ENCODE peak calls at places on chromosome 5, in eight cellular contexts. One of them, this sample, is unnamed. For H3K27me3, the result is how much of the 10 kb centered on the place peaks cover.

GRCh38 chr5:132840896-132841818 is 10.7 kb upstream of the SHROOM1 start:
- DNase-seq in HepG2: no peak
- DNase-seq in upper lobe of left lung: no peak
- DNase-seq in prostate gland: no peak
- DNase-seq in HCT116: no peak
- DNase-seq in SK-N-SH: no peak
- DNase-seq in GM23338: no peak
- DNase-seq in esophagus muscularis mucosa: no peak
- DNase-seq in this sample: no peak

GRCh38 chr5:95725071-95725820 is 5.9 kb upstream of the RHOBTB3 start:
- DNase-seq in HepG2: no peak
- DNase-seq in upper lobe of left lung: no peak
- DNase-seq in prostate gland: no peak
- DNase-seq in HCT116: no peak
- DNase-seq in SK-N-SH: no peak
- DNase-seq in GM23338: no peak
- DNase-seq in esophagus muscularis mucosa: no peak
- DNase-seq in this sample: no peak

GRCh38 chr5:72661405-72661804 is 154.2 kb upstream of the ZNF366 start:
- DNase-seq in HepG2: no peak
- DNase-seq in upper lobe of left lung: no peak
- DNase-seq in prostate gland: no peak
- DNase-seq in HCT116: no peak
- DNase-seq in SK-N-SH: no peak
- DNase-seq in GM23338: no peak
- DNase-seq in esophagus muscularis mucosa: no peak
- DNase-seq in this sample: no peak

GRCh38 chr5:37844004-37844403 is 4.2 kb upstream of the GDNF start:
- DNase-seq in HepG2: no peak
- DNase-seq in upper lobe of left lung: no peak
- DNase-seq in prostate gland: no peak
- DNase-seq in HCT116: no peak
- DNase-seq in SK-N-SH: no peak
- DNase-seq in GM23338: peak
- DNase-seq in esophagus muscularis mucosa: no peak
- DNase-seq in this sample: no peak

GRCh38 chr5:94853122-94853521 is 234.7 kb downstream of the SLF1 start:
- DNase-seq in HepG2: no peak
- DNase-seq in upper lobe of left lung: no peak
- DNase-seq in prostate gland: no peak
- DNase-seq in HCT116: no peak
- DNase-seq in SK-N-SH: no peak
- DNase-seq in GM23338: peak
- DNase-seq in esophagus muscularis mucosa: no peak
- DNase-seq in this sample: no peak

GRCh38 chr5:43106290-43106638 is 14.4 kb upstream of the ZNF131 start:
- DNase-seq in HepG2: no peak
- DNase-seq in upper lobe of left lung: no peak
- DNase-seq in prostate gland: no peak
- DNase-seq in HCT116: no peak
- DNase-seq in SK-N-SH: no peak
- DNase-seq in GM23338: no peak
- DNase-seq in esophagus muscularis mucosa: no peak
- DNase-seq in this sample: no peak

GRCh38 chr5:60903356-60903755 is 41.5 kb downstream of the ERCC8 start:
- DNase-seq in HepG2: no peak
- DNase-seq in upper lobe of left lung: no peak
- DNase-seq in prostate gland: no peak
- DNase-seq in HCT116: no peak
- DNase-seq in SK-N-SH: no peak
- DNase-seq in GM23338: no peak
- DNase-seq in esophagus muscularis mucosa: no peak
- DNase-seq in this sample: no peak

GRCh38 chr5:67120032-67120431 is 76.6 kb downstream of the CD180 start:
- DNase-seq in HepG2: no peak
- DNase-seq in upper lobe of left lung: no peak
- DNase-seq in prostate gland: no peak
- DNase-seq in HCT116: no peak
- DNase-seq in SK-N-SH: no peak
- DNase-seq in GM23338: no peak
- DNase-seq in esophagus muscularis mucosa: no peak
- DNase-seq in this sample: no peak

GRCh38 chr5:110618941-110619340 is 107.5 kb downstream of the TMEM232 start:
- DNase-seq in HepG2: no peak
- DNase-seq in upper lobe of left lung: no peak
- DNase-seq in prostate gland: no peak
- DNase-seq in HCT116: no peak
- DNase-seq in SK-N-SH: no peak
- DNase-seq in GM23338: no peak
- DNase-seq in esophagus muscularis mucosa: no peak
- DNase-seq in this sample: no peak

GRCh38 chr5:148268556-148268955 is at the start of gene SPINK13:
- DNase-seq in HepG2: peak
- DNase-seq in upper lobe of left lung: no peak
- DNase-seq in prostate gland: no peak
- DNase-seq in HCT116: peak
- DNase-seq in SK-N-SH: no peak
- DNase-seq in GM23338: no peak
- DNase-seq in esophagus muscularis mucosa: no peak
- DNase-seq in this sample: no peak

GRCh38 chr5:167759411-167759821 is 532.0 kb upstream of the WWC1 start:
- DNase-seq in HepG2: no peak
- DNase-seq in upper lobe of left lung: no peak
- DNase-seq in prostate gland: no peak
- DNase-seq in HCT116: no peak
- DNase-seq in SK-N-SH: no peak
- DNase-seq in GM23338: no peak
- DNase-seq in esophagus muscularis mucosa: no peak
- DNase-seq in this sample: no peak

GRCh38 chr5:38916802-38917201 is 71.0 kb downstream of the OSMR start:
- DNase-seq in HepG2: no peak
- DNase-seq in upper lobe of left lung: no peak
- DNase-seq in prostate gland: no peak
- DNase-seq in HCT116: no peak
- DNase-seq in SK-N-SH: no peak
- DNase-seq in GM23338: no peak
- DNase-seq in esophagus muscularis mucosa: no peak
- DNase-seq in this sample: no peak

GRCh38 chr5:83871533-83872380 is 151.1 kb upstream of the HAPLN1 start:
- DNase-seq in HepG2: no peak
- DNase-seq in upper lobe of left lung: no peak
- DNase-seq in prostate gland: no peak
- DNase-seq in HCT116: no peak
- DNase-seq in SK-N-SH: no peak
- DNase-seq in GM23338: peak
- DNase-seq in esophagus muscularis mucosa: no peak
- DNase-seq in this sample: no peak

GRCh38 chr5:14148890-14149671 is 5.9 kb downstream of the TRIO start:
- DNase-seq in HepG2: peak
- DNase-seq in upper lobe of left lung: no peak
- DNase-seq in prostate gland: no peak
- DNase-seq in HCT116: no peak
- DNase-seq in SK-N-SH: no peak
- DNase-seq in GM23338: peak
- DNase-seq in esophagus muscularis mucosa: no peak
- DNase-seq in this sample: no peak

GRCh38 chr5:14145356-14146334 is 2.5 kb downstream of the TRIO start:
- DNase-seq in HepG2: no peak
- DNase-seq in upper lobe of left lung: peak
- DNase-seq in prostate gland: no peak
- DNase-seq in HCT116: no peak
- DNase-seq in SK-N-SH: no peak
- DNase-seq in GM23338: no peak
- DNase-seq in esophagus muscularis mucosa: no peak
- DNase-seq in this sample: no peak

GRCh38 chr5:14148483-14148882 is 5.3 kb downstream of the TRIO start:
- DNase-seq in HepG2: no peak
- DNase-seq in upper lobe of left lung: no peak
- DNase-seq in prostate gland: no peak
- DNase-seq in HCT116: no peak
- DNase-seq in SK-N-SH: no peak
- DNase-seq in GM23338: no peak
- DNase-seq in esophagus muscularis mucosa: no peak
- DNase-seq in this sample: no peak

GRCh38 chr5:14146725-14147124 is 3.6 kb downstream of the TRIO start:
- DNase-seq in HepG2: no peak
- DNase-seq in upper lobe of left lung: no peak
- DNase-seq in prostate gland: no peak
- DNase-seq in HCT116: no peak
- DNase-seq in SK-N-SH: no peak
- DNase-seq in GM23338: no peak
- DNase-seq in esophagus muscularis mucosa: no peak
- DNase-seq in this sample: no peak

DNA sequence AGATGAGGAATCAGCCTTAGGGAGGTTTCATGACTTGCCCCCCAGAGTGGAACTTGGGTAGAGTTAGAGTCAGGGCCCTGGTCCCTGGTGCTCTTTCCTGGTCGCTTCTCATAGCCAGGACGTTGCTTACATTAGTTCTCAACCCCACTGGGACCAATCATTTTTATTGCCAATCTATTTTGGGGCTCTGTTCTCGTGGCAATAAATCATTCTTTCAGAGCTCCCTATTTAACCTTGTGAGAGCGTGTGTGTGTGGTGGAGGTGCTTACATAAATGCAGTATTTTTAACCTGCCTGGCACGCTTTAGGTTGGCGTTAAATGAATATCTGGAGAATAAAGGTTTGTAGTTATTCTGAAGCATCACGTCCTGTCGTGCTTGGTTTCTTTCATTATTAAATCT is 4.1 kb downstream of the TRIO start:
- DNase-seq in HepG2: no peak
- DNase-seq in upper lobe of left lung: no peak
- DNase-seq in prostate gland: no peak
- DNase-seq in HCT116: no peak
- DNase-seq in SK-N-SH: no peak
- DNase-seq in GM23338: no peak
- DNase-seq in esophagus muscularis mucosa: no peak
- DNase-seq in this sample: no peak
- TF ChIP-seq POLR2AphosphoS5 in HepG2: no peak
- TF ChIP-seq POLR2AphosphoS5 in upper lobe of left lung: no peak
- TF ChIP-seq POLR2AphosphoS5 in prostate gland: peak
- TF ChIP-seq POLR2AphosphoS5 in HCT116: no peak
- TF ChIP-seq POLR2AphosphoS5 in SK-N-SH: no peak
- TF ChIP-seq POLR2AphosphoS5 in GM23338: no peak
- TF ChIP-seq POLR2AphosphoS5 in esophagus muscularis mucosa: no peak
- TF ChIP-seq POLR2AphosphoS5 in this sample: no peak

GRCh38 chr5:139850423-139851016 is 54.9 kb downstream of the PSD2 start:
- DNase-seq in HepG2: no peak
- DNase-seq in upper lobe of left lung: no peak
- DNase-seq in prostate gland: no peak
- DNase-seq in HCT116: no peak
- DNase-seq in SK-N-SH: no peak
- DNase-seq in GM23338: no peak
- DNase-seq in esophagus muscularis mucosa: no peak
- DNase-seq in this sample: no peak
- H3K27me3 ChIP-seq in HepG2: under half
- H3K27me3 ChIP-seq in upper lobe of left lung: under half
- H3K27me3 ChIP-seq in prostate gland: under half
- H3K27me3 ChIP-seq in HCT116: under half
- H3K27me3 ChIP-seq in SK-N-SH: under half
- H3K27me3 ChIP-seq in GM23338: under half
- H3K27me3 ChIP-seq in esophagus muscularis mucosa: under half
- H3K27me3 ChIP-seq in this sample: under half

DNA sequence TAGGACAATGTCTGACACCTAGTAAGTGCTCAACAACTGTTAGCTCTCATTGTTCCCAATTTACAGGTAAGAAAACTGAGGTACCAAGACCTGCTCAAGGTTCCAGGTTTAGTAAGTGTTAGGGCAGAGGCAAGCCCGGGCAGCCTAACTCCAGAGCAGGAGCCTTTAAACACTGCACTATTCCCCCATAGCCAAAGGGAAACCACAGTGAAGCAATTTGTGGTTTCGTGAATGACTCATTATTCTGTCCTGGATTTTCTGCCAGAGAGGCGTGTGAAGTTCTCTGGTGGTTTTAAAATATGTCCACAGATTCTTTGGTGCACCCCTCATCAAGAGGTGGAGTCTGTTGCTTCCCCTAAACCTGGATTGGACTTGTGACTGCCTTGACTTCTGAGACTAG is 1.0 kb upstream of the MCC start:
- DNase-seq in HepG2: peak
- DNase-seq in upper lobe of left lung: no peak
- DNase-seq in prostate gland: peak
- DNase-seq in HCT116: peak
- DNase-seq in SK-N-SH: peak
- DNase-seq in GM23338: no peak
- DNase-seq in esophagus muscularis mucosa: no peak
- DNase-seq in this sample: no peak
- TF ChIP-seq POLR2AphosphoS5 in HepG2: no peak
- TF ChIP-seq POLR2AphosphoS5 in upper lobe of left lung: no peak
- TF ChIP-seq POLR2AphosphoS5 in prostate gland: peak
- TF ChIP-seq POLR2AphosphoS5 in HCT116: no peak
- TF ChIP-seq POLR2AphosphoS5 in SK-N-SH: no peak
- TF ChIP-seq POLR2AphosphoS5 in GM23338: no peak
- TF ChIP-seq POLR2AphosphoS5 in esophagus muscularis mucosa: no peak
- TF ChIP-seq POLR2AphosphoS5 in this sample: no peak

GRCh38 chr5:1875843-1876671 is 6.7 kb downstream of the IRX4 start:
- DNase-seq in HepG2: no peak
- DNase-seq in upper lobe of left lung: peak
- DNase-seq in prostate gland: no peak
- DNase-seq in HCT116: no peak
- DNase-seq in SK-N-SH: no peak
- DNase-seq in GM23338: peak
- DNase-seq in esophagus muscularis mucosa: no peak
- DNase-seq in this sample: no peak

GRCh38 chr5:1873242-1873959 is 9.3 kb downstream of the IRX4 start:
- DNase-seq in HepG2: no peak
- DNase-seq in upper lobe of left lung: no peak
- DNase-seq in prostate gland: no peak
- DNase-seq in HCT116: no peak
- DNase-seq in SK-N-SH: no peak
- DNase-seq in GM23338: no peak
- DNase-seq in esophagus muscularis mucosa: no peak
- DNase-seq in this sample: no peak

GRCh38 chr5:1875481-1875842 is 7.3 kb downstream of the IRX4 start:
- DNase-seq in HepG2: no peak
- DNase-seq in upper lobe of left lung: peak
- DNase-seq in prostate gland: no peak
- DNase-seq in HCT116: no peak
- DNase-seq in SK-N-SH: no peak
- DNase-seq in GM23338: peak
- DNase-seq in esophagus muscularis mucosa: no peak
- DNase-seq in this sample: no peak

GRCh38 chr5:1874820-1875219 is 7.9 kb downstream of the IRX4 start:
- DNase-seq in HepG2: no peak
- DNase-seq in upper lobe of left lung: peak
- DNase-seq in prostate gland: no peak
- DNase-seq in HCT116: no peak
- DNase-seq in SK-N-SH: no peak
- DNase-seq in GM23338: peak
- DNase-seq in esophagus muscularis mucosa: no peak
- DNase-seq in this sample: no peak

DNA sequence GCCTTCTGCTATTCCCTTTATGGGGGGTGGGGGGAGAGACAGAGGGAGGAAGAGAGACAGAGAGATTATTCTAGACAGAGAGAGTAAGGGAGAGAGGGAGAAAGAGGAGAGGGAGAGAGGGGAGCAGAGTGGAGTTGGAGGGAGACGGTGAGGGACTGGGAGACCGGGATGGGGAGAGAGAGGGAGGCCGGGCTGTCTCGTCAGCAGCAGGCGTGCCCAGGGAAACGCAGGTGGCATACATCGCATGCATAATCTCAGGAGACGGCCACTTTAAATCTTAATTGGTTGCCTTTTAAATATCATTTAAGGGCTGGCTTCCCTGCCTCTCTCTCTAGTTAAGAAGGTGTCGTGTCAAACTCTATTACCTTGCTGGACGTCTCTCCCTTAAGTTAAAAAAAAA is 8.4 kb downstream of the IRX4 start:
- DNase-seq in HepG2: no peak
- DNase-seq in upper lobe of left lung: peak
- DNase-seq in prostate gland: no peak
- DNase-seq in HCT116: no peak
- DNase-seq in SK-N-SH: no peak
- DNase-seq in GM23338: peak
- DNase-seq in esophagus muscularis mucosa: no peak
- DNase-seq in this sample: no peak
- H3K27me3 ChIP-seq in HepG2: under half
- H3K27me3 ChIP-seq in upper lobe of left lung: half or more
- H3K27me3 ChIP-seq in prostate gland: under half
- H3K27me3 ChIP-seq in HCT116: under half
- H3K27me3 ChIP-seq in SK-N-SH: half or more
- H3K27me3 ChIP-seq in GM23338: half or more
- H3K27me3 ChIP-seq in esophagus muscularis mucosa: half or more
- H3K27me3 ChIP-seq in this sample: half or more

This sample was measured in suprapubic skin.